ENCODE peak calls at places on chromosomes 3 and 15, in six cellular contexts. R is stomach, G is transverse colon, I is A549, F is esophagus muscularis mucosa, C is H1. J is an unnamed sample.

GRCh38 chr15:100831466-100831865 is 48.2 kb upstream of the ALDH1A3 start:
- DNase-seq in R (no peak), I (no peak), C (no peak), G (no peak), F (no peak), J (no peak)

GRCh38 chr3:128864351-128864811 is 15.0 kb upstream of the ACAD9 start:
- DNase-seq in G (no peak), F (no peak), C (no peak), I (no peak), R (no peak), J (no peak)

GRCh38 chr15:22811640-22812039 is 25.2 kb downstream of the NIPA1 start:
- DNase-seq in G (peak), I (peak), C (no peak), F (no peak), R (peak), J (no peak)

GRCh38 chr3:187186801-187187421 is 10.4 kb upstream of the RTP1 start:
- DNase-seq in G (peak), I (no peak), C (no peak), R (peak), F (no peak), J (no peak)

GRCh38 chr15:52112203-52112750 is 298 bp downstream of the BCL2L10 start:
- DNase-seq in F (no peak), G (peak), I (no peak), R (peak), C (no peak), J (no peak)

GRCh38 chr3:171430530-171430929 is 29.7 kb downstream of the TNIK start:
- DNase-seq in R (no peak), C (no peak), G (no peak), F (no peak), I (no peak), J (no peak)

GRCh38 chr3:67509471-67510075 is 144.8 kb downstream of the SUCLG2 start:
- DNase-seq in C (no peak), R (no peak), G (no peak), F (no peak), I (no peak), J (no peak)

GRCh38 chr15:99157456-99157855 is 52.6 kb downstream of the SYNM start:
- DNase-seq in F (no peak), I (no peak), R (no peak), G (no peak), C (no peak), J (no peak)

DNA sequence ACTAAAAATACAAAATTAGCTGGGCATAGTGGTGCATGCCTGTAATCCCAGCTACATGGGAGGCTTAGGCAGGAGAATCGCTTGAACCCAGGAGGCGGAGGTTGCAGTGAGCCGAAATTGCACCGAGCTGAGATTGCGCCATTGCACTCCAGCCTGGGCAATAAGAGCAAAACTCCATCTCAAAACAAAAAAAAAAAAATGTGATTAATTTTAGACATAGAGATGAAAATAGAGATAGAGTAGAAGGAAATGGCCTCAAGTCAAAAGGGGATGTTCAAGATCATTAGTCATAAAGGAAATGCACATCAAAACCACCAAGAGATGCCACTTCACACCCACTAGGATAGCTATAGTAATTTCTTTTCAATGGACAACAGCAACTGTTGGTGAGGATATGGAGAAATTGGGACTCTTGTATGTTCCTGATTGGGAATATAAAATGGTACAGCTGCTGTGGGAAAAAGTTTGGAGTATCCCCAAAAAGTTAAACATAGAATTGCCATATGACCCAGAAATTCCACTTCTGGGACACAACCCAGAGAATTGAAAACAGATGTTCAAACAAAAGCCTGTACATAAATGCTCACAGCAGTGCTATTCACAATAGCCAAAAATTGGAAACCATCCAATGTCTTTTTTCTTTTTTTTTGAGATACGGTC is 55.4 kb downstream of the ABHD2 start:
- DNase-seq in G (no peak), I (no peak), R (no peak), C (no peak), F (no peak), J (no peak)
- TF ChIP-seq EP300 in G (no peak), I (no peak), R (no peak), C (no peak), F (no peak), J (peak)

GRCh38 chr15:94232107-94232506 is 746 bp downstream of the MCTP2 start:
- DNase-seq in I (no peak), C (no peak), R (no peak), F (no peak), G (no peak), J (no peak)

GRCh38 chr15:94229591-94230365 is 1.6 kb upstream of the MCTP2 start:
- DNase-seq in I (no peak), C (no peak), F (no peak), R (no peak), G (no peak), J (no peak)

GRCh38 chr15:94230436-94230885 is 900 bp upstream of the MCTP2 start:
- DNase-seq in G (no peak), F (no peak), R (no peak), I (no peak), C (no peak), J (no peak)

GRCh38 chr15:94231728-94232086 is 346 bp downstream of the MCTP2 start:
- DNase-seq in R (peak), C (no peak), F (no peak), G (peak), I (no peak), J (no peak)

GRCh38 chr15:94230886-94231727 is at the start of gene MCTP2:
- DNase-seq in C (peak), I (no peak), R (peak), F (no peak), G (peak), J (peak)
- H3K27ac ChIP-seq in C (no peak), I (no peak), R (peak), F (peak), G (peak), J (peak)

DNA sequence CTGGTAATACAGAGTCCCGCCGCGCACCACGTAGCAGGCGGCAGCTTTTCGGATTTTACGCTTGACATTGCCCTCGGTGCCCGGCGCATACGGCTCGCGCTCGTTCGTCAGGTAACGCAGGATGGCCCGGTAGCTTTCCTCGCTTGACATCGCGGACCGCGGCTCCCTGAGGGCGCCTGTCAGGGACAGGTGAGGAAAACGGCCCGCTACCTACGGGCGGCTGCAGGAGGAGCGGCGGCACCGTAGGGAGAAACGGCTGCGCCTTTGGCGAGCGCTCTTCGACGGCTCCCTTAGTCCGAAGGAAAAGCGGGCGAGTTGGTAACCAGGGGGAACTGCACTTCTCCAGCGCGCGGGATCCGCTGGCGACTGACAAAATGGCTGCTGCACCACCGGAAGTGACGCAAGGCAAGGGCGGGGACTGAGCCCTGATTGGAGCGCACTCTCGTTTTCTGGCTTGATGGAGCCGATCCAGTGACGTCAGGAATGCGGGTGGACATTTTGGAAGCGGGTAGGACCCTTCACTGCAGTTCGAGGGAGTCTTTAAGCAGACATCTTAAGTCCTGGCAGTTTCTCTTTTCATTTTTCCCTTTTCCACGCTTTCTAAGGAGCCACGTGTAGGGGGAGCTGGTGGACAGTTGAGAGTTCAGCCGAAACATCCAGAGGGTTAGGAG is at the start of gene ZBTB11:
- DNase-seq in R (peak), G (peak), C (peak), F (peak), I (peak), J (peak)
- TF ChIP-seq POLR2A in R (no peak), G (peak), C (no peak), F (peak), I (peak), J (peak)

DNA sequence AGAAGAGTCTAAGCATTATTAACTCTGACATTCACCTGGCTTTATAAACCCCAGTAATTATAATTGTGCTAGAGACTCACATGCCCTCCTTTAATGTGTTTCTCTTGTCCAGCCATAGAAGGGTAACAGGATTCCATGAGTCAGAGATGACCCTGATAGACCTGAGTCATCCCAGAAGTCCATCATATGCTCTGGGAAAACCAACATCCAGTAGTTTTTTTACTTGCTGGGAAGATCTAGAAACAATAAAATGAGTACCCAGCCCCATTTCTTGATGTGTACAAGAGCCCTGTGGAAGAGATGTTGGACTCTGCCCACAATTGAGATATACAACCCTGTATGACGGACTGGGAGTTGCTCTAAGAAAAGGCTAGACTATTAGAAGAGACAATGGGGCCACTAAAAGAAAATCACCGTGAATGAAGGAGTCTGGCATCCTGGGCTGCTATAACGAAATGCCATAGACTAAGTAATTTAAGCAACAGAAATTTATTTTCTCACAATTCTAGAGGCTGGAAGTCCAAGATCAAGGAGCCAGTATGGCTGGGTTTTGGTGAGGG is 22.3 kb upstream of the THUMPD3 start:
- DNase-seq in R (no peak), I (peak), C (no peak), F (no peak), G (no peak), J (no peak)
- TF ChIP-seq EP300 in R (no peak), I (no peak), C (no peak), F (no peak), G (no peak), J (no peak)

GRCh38 chr15:77507151-77507847 is 86.6 kb downstream of the HMG20A start:
- DNase-seq in R (peak), C (no peak), F (no peak), G (peak), I (no peak), J (peak)
- H3K27ac ChIP-seq in R (peak), C (no peak), F (peak), G (peak), I (no peak), J (peak)

GRCh38 chr15:39783244-39783820 is 691 bp upstream of the FSIP1 start:
- DNase-seq in G (no peak), F (no peak), C (no peak), I (no peak), R (no peak), J (no peak)

GRCh38 chr15:39784125-39784524 is 1.5 kb upstream of the FSIP1 start:
- DNase-seq in C (no peak), I (no peak), R (no peak), F (no peak), G (no peak), J (no peak)

GRCh38 chr15:39781147-39781966 is 1.3 kb downstream of the FSIP1 start:
- DNase-seq in C (no peak), F (no peak), G (no peak), R (no peak), I (no peak), J (no peak)

GRCh38 chr15:39781967-39782292 is 711 bp downstream of the FSIP1 start:
- DNase-seq in F (no peak), R (no peak), I (no peak), G (no peak), C (no peak), J (no peak)

DNA sequence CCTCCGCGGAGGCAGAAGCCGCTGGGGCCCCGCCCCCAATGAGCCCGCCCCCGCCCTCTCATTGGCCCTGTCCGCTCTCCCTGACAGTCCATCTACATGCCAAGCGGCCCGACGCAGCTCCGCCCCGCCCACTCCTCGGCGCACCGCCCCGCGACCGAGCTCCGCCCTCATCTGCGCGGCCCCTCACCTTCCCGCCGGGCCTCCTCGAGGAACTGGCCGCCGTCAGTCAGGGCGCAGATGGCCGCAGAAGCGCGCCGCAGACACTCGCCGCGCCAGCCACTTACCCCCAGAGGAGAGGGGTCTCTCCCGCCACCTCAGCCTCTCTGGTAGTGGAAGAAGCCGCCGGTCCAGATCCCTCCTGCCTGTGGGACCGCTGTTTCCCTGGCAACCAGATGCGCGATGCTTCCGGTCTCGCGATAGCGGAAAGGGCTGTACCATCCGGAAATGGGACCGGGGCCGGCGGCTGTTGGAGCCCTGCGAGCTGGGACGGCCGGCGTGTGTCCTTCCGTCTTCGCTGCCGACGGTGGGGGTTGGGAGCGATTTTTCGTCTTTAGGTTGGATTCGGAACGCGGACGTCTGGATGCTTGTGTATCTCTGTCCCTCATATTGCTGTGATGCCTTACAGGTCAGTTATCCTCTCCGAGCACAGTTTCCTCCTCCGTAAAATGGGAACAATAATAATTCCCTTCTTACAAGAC is at the start of gene FSIP1:
- DNase-seq in R (peak), G (peak), I (peak), F (peak), C (peak), J (peak)
- TF ChIP-seq POLR2A in R (no peak), G (peak), I (peak), F (no peak), C (no peak), J (peak)

GRCh38 chr15:80846416-80846815 is 67.2 kb downstream of the CEMIP start:
- DNase-seq in I (no peak), F (no peak), C (no peak), R (no peak), G (no peak), J (no peak)
- TF ChIP-seq EP300 in I (no peak), F (no peak), C (no peak), R (no peak), G (no peak), J (no peak)

J was measured in tibial nerve.